ENCODE peak calls at places on chromosomes 6 and 20, in four cellular contexts. K, P, Z and I are unnamed samples.

GRCh38 chr6:137266032-137266586 is 46.9 kb upstream of the IFNGR1 start:
- DNase-seq in K (no peak), P (no peak), Z (no peak), I (no peak)

GRCh38 chr20:21266191-21266536 is 37.0 kb upstream of the XRN2 start:
- DNase-seq in K (no peak), P (no peak), Z (no peak), I (no peak)

GRCh38 chr20:40931348-40932044 is 97.1 kb upstream of the TOP1 start:
- DNase-seq in K (no peak), P (no peak), Z (no peak), I (no peak)

GRCh38 chr20:37413023-37413334 is 67.0 kb downstream of the SRC start:
- DNase-seq in K (no peak), P (no peak), Z (no peak), I (no peak)

GRCh38 chr20:63737940-63738686 is 1.5 kb upstream of the SLC2A4RG start:
- DNase-seq in K (peak; percentile 46), P (peak; percentile 17), Z (no peak), I (no peak)

GRCh38 chr20:41169184-41169690 is 31.9 kb downstream of the PLCG1 start:
- DNase-seq in K (peak; percentile 8), P (no peak), Z (no peak), I (no peak)

GRCh38 chr6:136412410-136412809 is 122.8 kb upstream of the BCLAF1 start:
- DNase-seq in K (no peak), P (no peak), Z (no peak), I (no peak)

GRCh38 chr6:2531426-2532208 is 219.1 kb downstream of the MYLK4 start:
- DNase-seq in K (no peak), P (no peak), Z (no peak), I (peak; percentile 72)

GRCh38 chr6:113137411-113137810 is 719.7 kb upstream of the MARCKS start:
- DNase-seq in K (no peak), P (no peak), Z (no peak), I (no peak)

GRCh38 chr20:50968289-50968688 is 9.7 kb downstream of the MOCS3 start:
- DNase-seq in K (no peak), P (no peak), Z (no peak), I (no peak)

GRCh38 chr6:6474170-6474920 is 114.2 kb upstream of the LY86 start:
- DNase-seq in K (no peak), P (no peak), Z (no peak), I (no peak)

GRCh38 chr6:116975600-116975999 is 98.6 kb downstream of the RFX6 start:
- DNase-seq in K (no peak), P (no peak), Z (no peak), I (no peak)

GRCh38 chr6:37741757-37742400 is 44.2 kb upstream of the MDGA1 start:
- DNase-seq in K (peak; percentile 62), P (peak; percentile 48), Z (peak; percentile 22), I (peak; percentile 11)

GRCh38 chr6:137920331-137920730 is 53.3 kb downstream of the TNFAIP3 start:
- DNase-seq in K (no peak), P (no peak), Z (no peak), I (no peak)

GRCh38 chr6:154122195-154122925 is 83.3 kb downstream of the OPRM1 start:
- DNase-seq in K (no peak), P (no peak), Z (no peak), I (no peak)

GRCh38 chr6:118542184-118542952 is 5.7 kb upstream of the PLN start:
- DNase-seq in K (no peak), P (no peak), Z (no peak), I (peak; percentile 94)

GRCh38 chr6:3061501-3061941 is 6.8 kb upstream of the RIPK1 start:
- DNase-seq in K (no peak), P (no peak), Z (no peak), I (peak; percentile 55)

GRCh38 chr6:45310118-45310788 is 17.9 kb upstream of the RUNX2 start:
- DNase-seq in K (no peak), P (no peak), Z (no peak), I (no peak)

GRCh38 chr20:57440678-57441509 is 49.7 kb downstream of the RBM38 start:
- DNase-seq in K (peak; percentile 78), P (no peak), Z (peak; percentile 29), I (peak; percentile 85)

GRCh38 chr20:48728042-48728837 is 99.6 kb downstream of the PREX1 start:
- DNase-seq in K (no peak), P (no peak), Z (no peak), I (no peak)

GRCh38 chr6:133245033-133245903 is 4.1 kb downstream of the EYA4 start:
- DNase-seq in K (no peak), P (no peak), Z (peak; percentile 17), I (no peak)

GRCh38 chr6:154001494-154002285 is 37.4 kb upstream of the OPRM1 start:
- DNase-seq in K (no peak), P (no peak), Z (no peak), I (no peak)

GRCh38 chr20:10090588-10091166 is 55.9 kb downstream of the ANKEF1 start:
- DNase-seq in K (peak; percentile 83), P (peak; percentile 21), Z (peak; percentile 76), I (peak; percentile 64)

GRCh38 chr6:6588064-6588923 is at the start of gene LY86:
- DNase-seq in K (no peak), P (no peak), Z (no peak), I (peak; percentile 4)

GRCh38 chr20:45951474-45951873 is 17.0 kb downstream of the PCIF1 start:
- DNase-seq in K (no peak), P (no peak), Z (no peak), I (no peak)

GRCh38 chr20:62979876-62980373 is 26.8 kb downstream of the BHLHE23 start:
- DNase-seq in K (no peak), P (no peak), Z (no peak), I (no peak)

GRCh38 chr6:2663123-2663522 is 87.6 kb downstream of the MYLK4 start:
- DNase-seq in K (no peak), P (no peak), Z (no peak), I (no peak)

GRCh38 chr6:38984723-38985122 is 63.9 kb upstream of the GLP1R start:
- DNase-seq in K (no peak), P (no peak), Z (no peak), I (no peak)

GRCh38 chr20:57957397-57958049 is 247.7 kb upstream of the PMEPA1 start:
- DNase-seq in K (no peak), P (no peak), Z (no peak), I (peak; percentile 79)

GRCh38 chr6:116100419-116101297 is at the start of gene NT5DC1:
- DNase-seq in K (peak; percentile 85), P (peak; percentile 92), Z (peak; percentile 81), I (peak; percentile 59)

GRCh38 chr20:34753706-34754461 is 49.7 kb downstream of the TP53INP2 start:
- DNase-seq in K (no peak), P (no peak), Z (no peak), I (peak; percentile 68)

GRCh38 chr6:166969390-166970002 is 13.1 kb upstream of the RNASET2 start:
- DNase-seq in K (no peak), P (no peak), Z (no peak), I (peak; percentile 54)

GRCh38 chr20:13790708-13791107 is 5.9 kb downstream of the NDUFAF5 start:
- DNase-seq in K (no peak), P (no peak), Z (no peak), I (no peak)

DNA sequence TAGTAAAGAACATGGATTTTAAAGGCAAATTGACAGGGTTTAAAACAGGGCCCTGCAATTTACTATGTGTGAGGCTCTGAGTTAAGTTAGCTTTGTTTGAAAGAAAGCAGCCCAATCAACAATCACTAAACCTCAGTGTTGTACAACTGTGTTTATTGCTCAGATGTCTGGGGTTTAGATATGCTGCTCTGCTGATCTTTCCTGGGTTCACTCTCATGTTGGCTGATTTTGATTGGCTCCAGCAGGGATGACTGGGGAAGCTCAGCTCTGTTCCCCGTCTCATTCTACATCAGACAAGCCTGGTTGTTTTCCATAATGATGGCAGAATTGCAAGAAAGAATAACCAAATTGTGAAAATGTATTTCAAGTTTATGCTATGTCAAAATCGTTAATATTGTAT is 10.9 kb downstream of the C6orf58 start:
- DNase-seq in K (no peak), P (no peak), Z (no peak), I (no peak)
- TF ChIP-seq CTCF in K (no peak), P (no peak), Z (no peak), I (no peak)

GRCh38 chr20:3854462-3854870 is 7.8 kb downstream of the MAVS start:
- DNase-seq in K (no peak), P (no peak), Z (peak; percentile 39), I (peak; percentile 31)
- H3K4me3 ChIP-seq in K (no peak overlapping the region), P (no peak overlapping the region), Z (no peak overlapping the region), I (no peak overlapping the region)

GRCh38 chr6:72639920-72640621 is 18.2 kb downstream of the KCNQ5 start:
- DNase-seq in K (no peak), P (no peak), Z (no peak), I (no peak)
- TF ChIP-seq CTCF in K (no peak), P (no peak), Z (no peak), I (no peak)

GRCh38 chr6:55704421-55704820 is 125.4 kb upstream of the HMGCLL1 start:
- DNase-seq in K (no peak), P (no peak), Z (no peak), I (peak; percentile 1)

GRCh38 chr6:55705381-55705780 is 126.4 kb upstream of the HMGCLL1 start:
- DNase-seq in K (no peak), P (no peak), Z (no peak), I (no peak)

DNA sequence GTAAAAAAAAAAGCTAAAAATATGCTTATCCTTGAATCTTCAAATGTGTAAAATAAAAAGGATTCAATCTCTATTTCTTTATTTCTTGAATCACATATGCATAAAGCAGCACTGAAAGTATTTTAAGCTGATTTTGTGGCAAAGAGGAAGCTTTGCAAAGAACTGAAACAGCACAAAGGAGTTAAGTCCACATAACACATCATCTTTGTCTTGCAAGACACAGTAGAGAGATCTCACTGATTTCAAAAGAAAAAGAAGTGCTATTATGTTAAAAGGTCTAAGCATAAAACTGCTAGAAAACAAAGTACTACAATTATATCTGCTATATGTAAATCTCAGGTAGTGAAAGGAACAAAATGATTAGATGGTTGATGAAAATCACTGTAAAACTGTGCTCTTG is 127.1 kb upstream of the HMGCLL1 start:
- DNase-seq in K (no peak), P (no peak), Z (no peak), I (no peak)
- H3K4me3 ChIP-seq in K (no peak overlapping the region), P (no peak overlapping the region), Z (no peak overlapping the region), I (no peak overlapping the region)

GRCh38 chr20:43658068-43658722 is 8.7 kb upstream of the MYBL2 start:
- DNase-seq in K (no peak), P (peak; percentile 53), Z (peak; percentile 37), I (peak; percentile 12)
- TF ChIP-seq CTCF in K (no peak), P (peak; percentile 5), Z (no peak), I (no peak)